ENCODE peak calls at places on chromosomes 13 and 19, in four cellular contexts. One of them, this sample, is unnamed.

GRCh38 chr19:11264452-11265176 is 2.3 kb upstream of the DOCK6 start:
- DNase-seq in uterus: no peak
- DNase-seq in ascending aorta: no peak
- DNase-seq in SJSA1: no peak
- DNase-seq in this sample: peak

GRCh38 chr13:105336706-105337582 is 1198.5 kb downstream of the EFNB2 start:
- DNase-seq in SJSA1: peak
- DNase-seq in uterus: no peak
- DNase-seq in ascending aorta: no peak
- DNase-seq in this sample: no peak

GRCh38 chr13:113648218-113648615 is 9.8 kb downstream of the ATP4B start:
- DNase-seq in ascending aorta: no peak
- DNase-seq in uterus: peak
- DNase-seq in SJSA1: no peak
- DNase-seq in this sample: peak

GRCh38 chr13:97986841-97987240 is 33.4 kb downstream of the IPO5 start:
- DNase-seq in uterus: no peak
- DNase-seq in ascending aorta: no peak
- DNase-seq in SJSA1: no peak
- DNase-seq in this sample: no peak

GRCh38 chr13:24742294-24742693 is 21.7 kb upstream of the RNF17 start:
- DNase-seq in ascending aorta: no peak
- DNase-seq in uterus: no peak
- DNase-seq in SJSA1: no peak
- DNase-seq in this sample: no peak

GRCh38 chr19:48385461-48386087 is 5.8 kb downstream of the KDELR1 start:
- DNase-seq in SJSA1: no peak
- DNase-seq in uterus: no peak
- DNase-seq in ascending aorta: no peak
- DNase-seq in this sample: peak

GRCh38 chr13:112114391-112114790 is 47.4 kb downstream of the SOX1 start:
- DNase-seq in uterus: no peak
- DNase-seq in ascending aorta: no peak
- DNase-seq in SJSA1: no peak
- DNase-seq in this sample: no peak

GRCh38 chr19:11446652-11447301 is 11.3 kb downstream of the PRKCSH start:
- DNase-seq in SJSA1: peak
- DNase-seq in ascending aorta: no peak
- DNase-seq in uterus: peak
- DNase-seq in this sample: peak

GRCh38 chr13:33636955-33637670 is 180.8 kb upstream of the RFC3 start:
- DNase-seq in SJSA1: no peak
- DNase-seq in ascending aorta: no peak
- DNase-seq in uterus: no peak
- DNase-seq in this sample: no peak

GRCh38 chr19:49930483-49931011 is 1.2 kb upstream of the NUP62 start:
- DNase-seq in SJSA1: no peak
- DNase-seq in ascending aorta: no peak
- DNase-seq in uterus: peak
- DNase-seq in this sample: peak

GRCh38 chr13:101178394-101178793 is 237.9 kb downstream of the NALCN start:
- DNase-seq in SJSA1: peak
- DNase-seq in ascending aorta: no peak
- DNase-seq in uterus: no peak
- DNase-seq in this sample: no peak

GRCh38 chr13:112775791-112776279 is 86.0 kb downstream of the ATP11A start:
- DNase-seq in SJSA1: no peak
- DNase-seq in uterus: no peak
- DNase-seq in ascending aorta: no peak
- DNase-seq in this sample: no peak

GRCh38 chr19:3671680-3672574 is 28.3 kb downstream of the PIP5K1C start:
- DNase-seq in ascending aorta: no peak
- DNase-seq in SJSA1: no peak
- DNase-seq in uterus: peak
- DNase-seq in this sample: no peak

GRCh38 chr13:113172419-113172926 is 14.0 kb downstream of the PROZ start:
- DNase-seq in SJSA1: no peak
- DNase-seq in ascending aorta: no peak
- DNase-seq in uterus: no peak
- DNase-seq in this sample: no peak

GRCh38 chr19:5829567-5830315 is 9.8 kb downstream of the FUT6 start:
- DNase-seq in SJSA1: no peak
- DNase-seq in uterus: no peak
- DNase-seq in ascending aorta: no peak
- DNase-seq in this sample: no peak

GRCh38 chr19:5827342-5827890 is 12.1 kb downstream of the FUT6 start:
- DNase-seq in SJSA1: no peak
- DNase-seq in uterus: no peak
- DNase-seq in ascending aorta: no peak
- DNase-seq in this sample: no peak

GRCh38 chr19:5828661-5829566 is 10.6 kb downstream of the FUT6 start:
- DNase-seq in uterus: no peak
- DNase-seq in ascending aorta: no peak
- DNase-seq in SJSA1: no peak
- DNase-seq in this sample: peak

GRCh38 chr19:5826531-5827341 is 12.8 kb downstream of the FUT6 start:
- DNase-seq in ascending aorta: no peak
- DNase-seq in uterus: no peak
- DNase-seq in SJSA1: no peak
- DNase-seq in this sample: peak

DNA sequence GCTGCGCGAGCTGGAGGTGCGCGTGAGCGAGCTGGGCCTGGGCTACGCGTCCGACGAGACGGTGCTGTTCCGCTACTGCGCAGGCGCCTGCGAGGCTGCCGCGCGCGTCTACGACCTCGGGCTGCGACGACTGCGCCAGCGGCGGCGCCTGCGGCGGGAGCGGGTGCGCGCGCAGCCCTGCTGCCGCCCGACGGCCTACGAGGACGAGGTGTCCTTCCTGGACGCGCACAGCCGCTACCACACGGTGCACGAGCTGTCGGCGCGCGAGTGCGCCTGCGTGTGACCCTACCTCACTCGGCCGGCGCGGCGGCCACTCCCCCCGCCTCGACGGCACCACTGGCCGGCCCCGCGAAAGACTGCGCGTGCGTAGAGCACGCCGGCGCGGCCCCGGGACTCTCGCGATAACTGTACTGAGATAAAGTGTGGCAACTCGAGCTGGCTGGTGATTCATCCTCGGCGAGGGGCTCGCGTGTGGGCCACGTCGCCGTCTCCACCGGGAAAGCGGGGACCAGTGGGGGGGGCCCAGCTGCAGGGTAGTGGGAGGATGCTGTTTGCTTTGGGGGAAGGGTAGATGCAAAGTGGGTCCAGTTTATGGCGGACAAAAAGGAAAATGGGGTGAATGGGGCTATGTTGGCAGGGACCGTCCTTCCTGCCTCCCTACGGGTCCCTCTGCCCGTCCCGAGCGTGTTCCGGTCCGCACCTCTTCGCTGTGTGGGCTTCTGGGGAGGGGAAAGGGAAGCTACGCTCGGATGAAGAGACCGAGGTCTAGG is 11.4 kb downstream of the FUT6 start:
- DNase-seq in SJSA1: peak
- DNase-seq in uterus: peak
- DNase-seq in ascending aorta: peak
- DNase-seq in this sample: peak
- H3K27ac ChIP-seq in SJSA1: no peak
- H3K27ac ChIP-seq in uterus: no peak
- H3K27ac ChIP-seq in ascending aorta: no peak
- H3K27ac ChIP-seq in this sample: peak

GRCh38 chr13:25848822-25849740 is 202.7 kb downstream of the SHISA2 start:
- DNase-seq in ascending aorta: no peak
- DNase-seq in uterus: no peak
- DNase-seq in SJSA1: no peak
- DNase-seq in this sample: no peak

GRCh38 chr13:25847145-25847544 is 204.7 kb downstream of the SHISA2 start:
- DNase-seq in ascending aorta: no peak
- DNase-seq in uterus: no peak
- DNase-seq in SJSA1: no peak
- DNase-seq in this sample: no peak

GRCh38 chr13:25844559-25845434 is 207.0 kb downstream of the SHISA2 start:
- DNase-seq in SJSA1: peak
- DNase-seq in ascending aorta: no peak
- DNase-seq in uterus: no peak
- DNase-seq in this sample: no peak

GRCh38 chr13:25847635-25848616 is 203.9 kb downstream of the SHISA2 start:
- DNase-seq in uterus: no peak
- DNase-seq in SJSA1: no peak
- DNase-seq in ascending aorta: no peak
- DNase-seq in this sample: peak

GRCh38 chr13:25846227-25846984 is 205.4 kb downstream of the SHISA2 start:
- DNase-seq in ascending aorta: no peak
- DNase-seq in uterus: no peak
- DNase-seq in SJSA1: no peak
- DNase-seq in this sample: no peak
- H3K27ac ChIP-seq in ascending aorta: no peak
- H3K27ac ChIP-seq in uterus: no peak
- H3K27ac ChIP-seq in SJSA1: no peak
- H3K27ac ChIP-seq in this sample: no peak

GRCh38 chr19:5002143-5002542 is 33.2 kb downstream of the KDM4B start:
- DNase-seq in uterus: no peak
- DNase-seq in SJSA1: peak
- DNase-seq in ascending aorta: no peak
- DNase-seq in this sample: no peak
- H3K27ac ChIP-seq in uterus: no peak
- H3K27ac ChIP-seq in SJSA1: no peak
- H3K27ac ChIP-seq in ascending aorta: peak
- H3K27ac ChIP-seq in this sample: no peak

GRCh38 chr19:39385629-39386411 is 5.1 kb downstream of the PAF1 start:
- DNase-seq in ascending aorta: no peak
- DNase-seq in SJSA1: no peak
- DNase-seq in uterus: no peak
- DNase-seq in this sample: no peak

GRCh38 chr19:39389621-39390414 is 1.1 kb downstream of the PAF1 start:
- DNase-seq in uterus: no peak
- DNase-seq in SJSA1: no peak
- DNase-seq in ascending aorta: no peak
- DNase-seq in this sample: no peak

GRCh38 chr19:39388657-39389056 is 2.2 kb downstream of the PAF1 start:
- DNase-seq in uterus: no peak
- DNase-seq in SJSA1: no peak
- DNase-seq in ascending aorta: no peak
- DNase-seq in this sample: no peak

GRCh38 chr19:39384839-39385568 is 5.9 kb downstream of the PAF1 start:
- DNase-seq in ascending aorta: no peak
- DNase-seq in uterus: no peak
- DNase-seq in SJSA1: no peak
- DNase-seq in this sample: no peak

GRCh38 chr19:39386557-39386956 is 4.3 kb downstream of the PAF1 start:
- DNase-seq in ascending aorta: no peak
- DNase-seq in uterus: no peak
- DNase-seq in SJSA1: no peak
- DNase-seq in this sample: no peak
- H3K27ac ChIP-seq in ascending aorta: no peak
- H3K27ac ChIP-seq in uterus: no peak
- H3K27ac ChIP-seq in SJSA1: no peak
- H3K27ac ChIP-seq in this sample: no peak

GRCh38 chr19:13063461-13064091 is 39.1 kb downstream of the LYL1 start:
- DNase-seq in uterus: no peak
- DNase-seq in ascending aorta: no peak
- DNase-seq in SJSA1: no peak
- DNase-seq in this sample: no peak
- H3K27ac ChIP-seq in uterus: peak
- H3K27ac ChIP-seq in ascending aorta: peak
- H3K27ac ChIP-seq in SJSA1: no peak
- H3K27ac ChIP-seq in this sample: peak

GRCh38 chr13:31172535-31172934 is 10.8 kb upstream of the HSPH1 start:
- DNase-seq in SJSA1: peak
- DNase-seq in ascending aorta: no peak
- DNase-seq in uterus: no peak
- DNase-seq in this sample: no peak
- H3K27ac ChIP-seq in SJSA1: peak
- H3K27ac ChIP-seq in ascending aorta: no peak
- H3K27ac ChIP-seq in uterus: no peak
- H3K27ac ChIP-seq in this sample: no peak

GRCh38 chr13:75482820-75483079 is 781 bp upstream of the TBC1D4 start:
- DNase-seq in uterus: no peak
- DNase-seq in SJSA1: no peak
- DNase-seq in ascending aorta: no peak
- DNase-seq in this sample: no peak
- H3K27ac ChIP-seq in uterus: peak
- H3K27ac ChIP-seq in SJSA1: no peak
- H3K27ac ChIP-seq in ascending aorta: peak
- H3K27ac ChIP-seq in this sample: peak

GRCh38 chr19:15253076-15253475 is 20.8 kb upstream of the EPHX3 start:
- DNase-seq in uterus: no peak
- DNase-seq in SJSA1: no peak
- DNase-seq in ascending aorta: no peak
- DNase-seq in this sample: no peak
- H3K27ac ChIP-seq in uterus: peak
- H3K27ac ChIP-seq in SJSA1: no peak
- H3K27ac ChIP-seq in ascending aorta: peak
- H3K27ac ChIP-seq in this sample: peak

GRCh38 chr13:109684084-109684835 is 102.1 kb downstream of the IRS2 start:
- DNase-seq in SJSA1: no peak
- DNase-seq in ascending aorta: no peak
- DNase-seq in uterus: no peak
- DNase-seq in this sample: peak
- H3K27ac ChIP-seq in SJSA1: no peak
- H3K27ac ChIP-seq in ascending aorta: no peak
- H3K27ac ChIP-seq in uterus: no peak
- H3K27ac ChIP-seq in this sample: peak

DNA sequence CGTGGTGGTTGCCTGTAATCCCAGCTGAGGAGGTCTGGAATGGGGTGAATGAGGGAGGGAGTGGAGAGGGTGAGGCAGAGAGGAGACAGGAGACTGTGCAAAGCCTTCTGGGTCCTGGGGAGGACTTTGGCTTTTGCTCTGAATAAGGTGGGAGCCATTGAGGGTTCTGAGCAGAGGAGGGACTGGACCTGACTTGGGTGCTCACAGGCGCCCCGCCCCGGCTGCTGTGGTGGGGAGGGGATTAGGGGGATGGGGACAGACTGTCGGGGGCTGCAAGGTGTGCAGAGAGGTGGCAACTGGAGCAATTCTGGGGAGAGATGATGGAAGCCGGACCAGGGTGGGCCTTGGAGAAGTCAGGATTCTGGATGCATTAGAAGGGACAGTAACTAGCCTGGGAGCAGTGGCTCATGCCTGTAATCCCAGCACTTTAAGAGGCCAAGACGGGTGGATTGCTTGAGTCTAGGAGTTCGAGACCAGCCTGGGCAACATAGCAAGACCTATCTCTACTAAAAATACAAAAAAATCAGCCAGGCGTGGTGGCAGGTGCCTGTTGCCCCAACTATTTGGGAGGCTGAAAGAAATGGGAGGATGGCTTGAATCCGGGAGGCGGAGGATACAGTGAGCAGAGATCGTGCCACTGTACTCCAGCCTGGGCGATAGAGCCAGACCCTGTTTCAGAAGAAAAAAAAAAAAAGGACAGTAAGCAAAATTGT is 16.1 kb upstream of the NANOS3 start:
- DNase-seq in ascending aorta: no peak
- DNase-seq in SJSA1: no peak
- DNase-seq in uterus: no peak
- DNase-seq in this sample: no peak
- H3K27ac ChIP-seq in ascending aorta: peak
- H3K27ac ChIP-seq in SJSA1: peak
- H3K27ac ChIP-seq in uterus: peak
- H3K27ac ChIP-seq in this sample: peak

This sample was measured in transverse colon.